ENCODE peak calls at places on chromosomes 13 and 19, in nine cellular contexts. U, H, N, T, D, M, I, R and E are unnamed samples.

GRCh38 chr19:18895038-18895827 is 725 bp downstream of the CERS1 start:
- DNase-seq in U (peak), H (peak), N (peak), T (peak), D (no peak), M (peak), I (peak), R (peak), E (peak)

GRCh38 chr19:53019684-53020083 is 6.0 kb downstream of the ERVV-1 start:
- DNase-seq in U (peak), H (no peak), N (no peak), T (no peak), D (peak), M (no peak), I (peak), R (no peak), E (peak)

GRCh38 chr19:45884682-45885555 is 1.0 kb downstream of the IRF2BP1 start:
- DNase-seq in U (no peak), H (no peak), N (no peak), T (no peak), D (no peak), M (no peak), I (peak), R (no peak), E (no peak)

GRCh38 chr13:27970382-27971235 is 1.5 kb upstream of the CDX2 start:
- DNase-seq in U (no peak), H (no peak), N (no peak), T (peak), D (no peak), M (no peak), I (no peak), R (no peak), E (no peak)

GRCh38 chr19:55224038-55224665 is 4.4 kb downstream of the TMEM86B start:
- DNase-seq in U (no peak), H (no peak), N (no peak), T (no peak), D (no peak), M (no peak), I (no peak), R (no peak), E (no peak)

GRCh38 chr13:26941345-26942174 is 181.0 kb upstream of the GPR12 start:
- DNase-seq in U (no peak), H (peak), N (peak), T (no peak), D (peak), M (no peak), I (no peak), R (peak), E (no peak)

GRCh38 chr19:32691291-32691951 is at the start of gene NUDT19:
- DNase-seq in U (peak), H (peak), N (peak), T (peak), D (peak), M (peak), I (no peak), R (peak), E (no peak)

GRCh38 chr13:113816925-113817859 is 46.7 kb downstream of the GAS6 start:
- DNase-seq in U (peak), H (peak), N (peak), T (peak), D (peak), M (peak), I (peak), R (peak), E (no peak)

GRCh38 chr19:35695895-35696422 is 8.4 kb upstream of the ZBTB32 start:
- DNase-seq in U (no peak), H (no peak), N (no peak), T (no peak), D (no peak), M (no peak), I (no peak), R (no peak), E (no peak)

GRCh38 chr19:13993554-13994308 is 12.4 kb downstream of the RFX1 start:
- DNase-seq in U (no peak), H (no peak), N (no peak), T (peak), D (no peak), M (no peak), I (no peak), R (no peak), E (no peak)